ENCODE peak calls at places on chromosomes 7 and 10, in five cellular contexts. A is suprapubic skin, B is HCT116, F is upper lobe of left lung, V is sigmoid colon. Z is an unnamed sample.

GRCh38 chr10:82194419-82194818 is 319.4 kb downstream of the NRG3 start:
- DNase-seq in A (no peak), B (no peak), F (no peak), V (no peak), Z (no peak)

GRCh38 chr10:102133373-102134195 is 744 bp downstream of the PPRC1 start:
- DNase-seq in V (peak), A (peak), F (peak), B (no peak), Z (no peak)

GRCh38 chr7:155523168-155523675 is 23.1 kb downstream of the CNPY1 start:
- DNase-seq in F (no peak), V (no peak), B (no peak), A (no peak), Z (no peak)

GRCh38 chr7:94301024-94301588 is 93.6 kb upstream of the COL1A2 start:
- DNase-seq in A (peak), V (peak), B (peak), F (peak), Z (peak)

GRCh38 chr7:70456729-70457128 is 675.2 kb upstream of the GALNT17 start:
- DNase-seq in V (no peak), A (no peak), F (no peak), B (no peak), Z (no peak)

GRCh38 chr10:67277402-67277801 is 351.6 kb downstream of the LRRTM3 start:
- DNase-seq in A (no peak), F (no peak), B (no peak), V (no peak), Z (no peak)

GRCh38 chr7:100516135-100516812 is 22.7 kb upstream of the AGFG2 start:
- DNase-seq in V (peak), F (peak), B (no peak), A (peak), Z (peak)

GRCh38 chr10:86225098-86225782 is 141.4 kb downstream of the GRID1 start:
- DNase-seq in F (no peak), B (no peak), V (no peak), A (no peak), Z (no peak)

GRCh38 chr7:24971333-24972165 is 8.4 kb downstream of the OSBPL3 start:
- DNase-seq in B (peak), F (no peak), V (no peak), A (peak), Z (no peak)

GRCh38 chr10:99731296-99732032 is 463 bp downstream of the COX15 start:
- DNase-seq in A (no peak), V (no peak), F (no peak), B (no peak), Z (no peak)

GRCh38 chr7:131511774-131512535 is 44.5 kb downstream of the PODXL start:
- DNase-seq in F (no peak), B (no peak), A (no peak), V (no peak), Z (peak)

GRCh38 chr7:82760831-82761230 is 317.3 kb upstream of the CACNA2D1 start:
- DNase-seq in B (no peak), V (no peak), A (no peak), F (no peak), Z (no peak)

GRCh38 chr10:80356563-80356999 is at the start of the genes DYDC1 and DYDC2:
- DNase-seq in B (no peak), A (peak), V (peak), F (peak), Z (no peak)

GRCh38 chr10:28302668-28303488 is at the start of gene MPP7:
- DNase-seq in F (peak), A (peak), B (peak), V (peak), Z (peak)
- TF ChIP-seq POLR2AphosphoS5 in F (peak), A (no peak), B (peak), V (peak), Z (peak)

DNA sequence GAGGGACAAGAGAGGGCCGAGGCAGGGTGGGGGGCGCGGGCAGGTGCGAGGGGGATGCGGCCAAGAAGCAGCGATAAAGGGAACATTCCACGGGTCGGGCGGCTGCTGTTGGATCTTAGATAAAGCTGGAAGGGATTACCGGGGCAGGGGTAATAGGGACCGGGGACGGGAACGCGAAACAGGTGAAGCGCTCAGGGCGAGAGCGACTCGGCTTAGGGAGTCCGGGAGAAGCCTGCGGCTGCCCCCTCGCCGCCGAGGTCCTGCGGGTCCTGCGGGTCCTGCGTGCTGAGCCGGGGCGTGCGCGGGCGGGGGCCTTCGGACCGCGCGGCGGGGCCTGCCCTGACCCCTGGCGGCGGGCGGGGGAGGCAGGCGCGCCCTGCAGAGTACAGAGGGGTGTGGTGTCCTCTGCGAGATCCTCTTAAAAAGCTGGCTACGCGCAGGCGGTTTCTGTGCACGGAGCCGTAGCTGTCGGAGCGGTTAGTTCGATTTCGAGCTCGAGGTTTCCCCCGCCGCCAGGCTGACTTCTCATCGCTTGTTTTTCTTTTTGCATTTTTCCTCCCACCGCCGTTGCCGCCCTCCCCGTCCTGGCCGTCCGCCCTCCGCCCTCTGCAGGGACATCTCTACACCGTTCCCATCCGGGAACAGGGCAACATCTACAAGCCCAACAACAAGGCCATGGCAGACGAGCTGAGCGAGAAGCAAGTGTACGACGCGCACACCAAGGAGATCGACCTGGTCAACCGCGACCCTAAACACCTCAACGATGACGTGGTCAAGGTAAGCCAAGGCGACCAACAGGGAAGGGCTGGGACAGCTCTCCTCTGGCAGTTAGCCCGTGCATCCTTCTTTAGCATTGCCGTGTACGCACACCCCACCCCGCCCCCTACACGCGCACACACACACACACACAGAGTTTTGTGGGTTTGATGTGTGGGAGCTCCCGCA is 1.3 kb downstream of the CAV1 start:
- DNase-seq in F (peak), V (peak), B (no peak), A (peak), Z (peak)
- H3K27ac ChIP-seq in F (peak), V (peak), B (peak), A (peak), Z (peak)

DNA sequence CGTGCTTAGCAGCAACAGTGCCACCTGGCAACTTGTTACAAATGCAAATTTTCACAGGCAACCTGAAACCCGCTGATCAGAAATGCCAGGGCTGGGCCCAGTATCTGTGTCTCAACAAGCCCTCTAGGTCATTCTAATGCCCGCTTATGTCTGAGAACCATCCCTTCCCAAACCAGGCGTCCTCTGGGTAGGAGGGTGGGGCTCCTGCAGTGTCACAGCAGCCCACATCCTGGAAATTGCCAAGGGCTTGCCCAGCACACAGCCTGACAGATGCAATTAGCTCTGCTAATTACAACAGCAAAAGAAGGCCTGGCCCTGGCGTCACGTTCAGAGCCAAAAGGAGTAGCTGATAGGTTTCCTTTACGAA is 15.9 kb downstream of the ITPRIP start:
- DNase-seq in A (peak), F (peak), B (no peak), V (peak), Z (no peak)
- TF ChIP-seq POLR2AphosphoS5 in A (no peak), F (peak), B (no peak), V (no peak), Z (peak)

DNA sequence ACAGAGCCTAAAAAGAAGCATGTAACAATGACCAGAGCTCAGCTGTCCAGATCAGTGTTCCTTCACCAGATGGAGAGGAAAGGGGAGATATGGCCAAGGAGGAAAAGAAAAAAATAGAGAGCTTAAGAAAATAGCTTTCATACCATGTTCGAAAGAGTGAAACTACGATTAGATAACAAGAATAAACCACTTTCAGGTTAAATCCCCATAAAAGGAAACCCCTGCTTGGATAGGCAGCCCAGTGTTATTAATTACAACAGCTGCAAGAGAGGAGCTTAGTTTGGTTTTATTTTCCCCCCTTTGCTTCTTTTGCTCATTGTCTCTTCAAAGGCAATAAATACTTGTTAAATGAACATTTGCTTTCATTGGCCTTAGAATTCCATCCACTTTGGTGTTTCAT is 160.7 kb downstream of the ZNF438 start:
- DNase-seq in A (no peak), F (no peak), V (no peak), B (no peak), Z (no peak)
- H3K27ac ChIP-seq in A (no peak), F (no peak), V (peak), B (no peak), Z (no peak)

DNA sequence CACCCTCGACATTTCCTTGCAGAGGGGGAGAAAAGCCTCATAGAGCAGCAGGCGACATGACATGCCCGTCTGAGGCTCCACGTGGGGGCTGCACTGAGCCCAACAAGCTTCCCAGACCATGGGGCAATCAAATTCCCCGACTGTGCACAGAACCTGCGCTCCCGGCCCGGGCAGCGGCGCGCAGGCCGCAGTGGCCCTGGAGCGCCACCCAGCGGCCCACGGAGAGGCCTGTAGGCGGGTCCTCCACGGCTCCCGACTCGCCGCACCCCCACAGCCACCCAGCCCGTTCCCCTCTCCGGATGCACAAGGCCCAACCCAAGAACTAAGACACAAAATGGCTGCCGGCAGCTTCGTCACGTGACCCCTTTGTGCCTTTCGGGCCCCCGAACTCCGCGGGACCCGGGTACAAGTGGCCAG is 816 bp downstream of the EPC1 start:
- DNase-seq in B (peak), F (peak), V (peak), A (peak), Z (peak)
- TF ChIP-seq POLR2AphosphoS5 in B (peak), F (peak), V (peak), A (no peak), Z (peak)

Z was measured in esophagus muscularis mucosa.